ENCODE peak calls at places on chromosomes 6 and 20, in nine cellular contexts. B is psoas muscle; O is HFF-Myc; Y is HCT116; P is ovary; C is CD8-positive, alpha-beta T cell; H is mammary epithelial cell; T is adrenal gland; D is Calu3. X is an unnamed sample.

GRCh38 chr6:153084393-153084792 is 46.7 kb downstream of the RGS17 start:
- DNase-seq in B (no peak), O (no peak), Y (no peak), P (no peak), C (no peak), H (peak; percentile 16), T (no peak), D (no peak), X (no peak)

GRCh38 chr20:33250666-33251065 is 14.9 kb downstream of the BPIFA1 start:
- DNase-seq in B (no peak), O (no peak), Y (no peak), P (no peak), C (no peak), H (no peak), T (no peak), D (no peak), X (no peak)

GRCh38 chr20:31568041-31568731 is 36.9 kb upstream of the ID1 start:
- DNase-seq in B (no peak), O (no peak), Y (no peak), P (no peak), C (no peak), H (no peak), T (no peak), D (no peak), X (no peak)

GRCh38 chr6:69771158-69771906 is 25.5 kb downstream of the LMBRD1 start:
- DNase-seq in B (no peak), O (no peak), Y (no peak), P (no peak), C (no peak), H (no peak), T (no peak), D (no peak), X (no peak)

GRCh38 chr20:17611540-17612286 is 41.8 kb downstream of the DSTN start:
- DNase-seq in B (no peak), O (no peak), Y (peak; percentile 6), P (peak; percentile 32), C (no peak), H (peak; percentile 70), T (no peak), D (peak; percentile 28), X (no peak)

GRCh38 chr6:113171882-113172281 is 685.3 kb upstream of the MARCKS start:
- DNase-seq in B (no peak), O (no peak), Y (no peak), P (no peak), C (no peak), H (no peak), T (no peak), D (no peak), X (no peak)

GRCh38 chr6:125219451-125219942 is 65.9 kb downstream of the TPD52L1 start:
- DNase-seq in B (no peak), O (no peak), Y (no peak), P (no peak), C (no peak), H (no peak), T (peak; percentile 40), D (no peak), X (no peak)

GRCh38 chr6:170143401-170144150 is 147.3 kb downstream of the DLL1 start:
- DNase-seq in B (no peak), O (no peak), Y (no peak), P (no peak), C (no peak), H (no peak), T (no peak), D (no peak), X (no peak)

GRCh38 chr6:43763133-43763797 is 6.7 kb upstream of the VEGFA start:
- DNase-seq in B (no peak), O (no peak), Y (no peak), P (no peak), C (no peak), H (no peak), T (no peak), D (no peak), X (no peak)
- TF ChIP-seq CTCF in B (no peak), O (no peak), Y (no peak), P (no peak), C (no peak), H (no peak), T (no peak), D (peak; percentile 22), X (no peak)

DNA sequence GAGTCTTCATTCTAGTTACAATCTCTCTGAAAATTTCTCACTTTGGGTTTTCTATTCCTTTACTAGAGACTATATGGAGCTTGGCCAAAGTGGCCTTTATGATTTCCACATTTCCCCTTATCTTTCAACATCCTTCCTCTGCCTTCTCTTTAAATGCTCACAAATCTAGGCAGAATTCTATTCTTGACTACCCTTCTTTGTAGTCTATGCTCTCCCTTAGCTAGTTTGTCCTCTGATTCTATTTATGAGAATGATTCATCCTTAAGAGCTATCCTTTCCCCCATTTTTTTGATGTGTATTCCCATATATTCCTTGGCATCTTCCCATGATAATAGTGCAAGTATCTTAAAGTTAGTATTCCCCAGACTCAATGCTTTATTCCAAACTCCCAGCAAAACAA is 53.2 kb downstream of the IL20RA start:
- DNase-seq in B (no peak), O (no peak), Y (no peak), P (no peak), C (no peak), H (no peak), T (no peak), D (no peak), X (no peak)
- TF ChIP-seq CTCF in B (no peak), O (no peak), Y (no peak), P (no peak), C (no peak), H (no peak), T (no peak), D (no peak), X (no peak)

DNA sequence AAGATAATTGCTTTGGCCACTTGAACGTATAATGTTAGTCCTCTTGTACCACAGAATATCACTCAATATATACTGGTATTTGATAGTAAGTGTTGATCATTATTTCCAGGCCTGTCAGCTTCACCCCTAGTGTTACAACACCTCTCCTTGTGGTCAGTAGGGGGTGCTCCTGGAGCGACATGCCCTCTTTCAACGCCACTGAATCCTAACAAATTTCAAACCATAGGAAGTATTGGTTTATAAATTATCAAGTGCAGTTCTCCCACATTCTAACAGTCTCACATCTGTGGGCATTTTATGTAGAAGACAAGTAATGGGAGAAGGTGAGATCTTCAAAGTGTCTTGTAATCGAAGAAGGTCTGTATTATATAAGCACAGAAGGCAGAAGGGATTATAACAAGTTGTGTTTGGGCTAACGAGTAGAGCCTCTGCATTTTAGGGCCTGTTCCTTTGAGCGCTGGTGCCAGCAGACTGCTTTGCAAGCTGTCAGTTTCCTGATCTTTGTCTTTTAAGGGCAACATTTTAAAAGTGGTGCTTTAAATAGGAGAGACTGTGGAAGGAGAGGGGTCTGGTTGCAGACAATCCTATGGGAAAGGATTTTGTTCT is 57.1 kb upstream of the CEP162 start:
- DNase-seq in B (no peak), O (no peak), Y (peak; percentile 10), P (no peak), C (no peak), H (peak; percentile 3), T (no peak), D (peak; percentile 24), X (no peak)
- TF ChIP-seq CTCF in B (peak; percentile 13), O (peak; percentile 35), Y (peak; percentile 73), P (no peak), C (no peak), H (no peak), T (no peak), D (peak; percentile 49), X (peak; percentile 20)

DNA sequence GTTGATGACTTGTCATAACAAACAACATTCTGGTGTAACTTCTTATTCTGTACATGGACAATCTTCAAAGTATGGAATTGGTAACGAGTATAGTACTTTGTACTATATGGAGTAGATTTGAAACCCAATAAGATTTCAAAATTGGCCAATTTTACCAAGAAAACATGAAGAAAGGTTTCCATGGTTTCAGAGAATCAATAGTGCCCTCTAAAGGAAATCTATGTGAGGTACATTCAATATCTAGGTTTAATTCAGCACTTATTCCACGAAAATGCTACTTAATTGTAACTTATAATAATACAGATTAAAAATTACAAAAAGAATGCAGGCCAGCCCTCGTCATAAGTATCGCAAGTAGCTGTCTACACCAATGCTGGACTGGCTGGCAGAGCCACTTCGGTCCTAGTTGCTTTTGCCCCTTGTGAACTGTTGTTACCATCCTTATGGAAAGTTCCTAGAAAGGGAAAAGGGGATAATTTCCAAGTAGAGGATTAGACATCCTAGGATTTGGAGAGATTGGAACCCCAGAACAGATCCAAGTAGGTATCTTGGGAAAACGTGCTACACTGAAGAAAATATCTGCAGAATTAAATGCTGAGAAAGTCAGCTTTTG is 70.9 kb downstream of the LCA5 start:
- DNase-seq in B (no peak), O (no peak), Y (peak; percentile 10), P (no peak), C (no peak), H (peak; percentile 19), T (no peak), D (no peak), X (no peak)
- TF ChIP-seq CTCF in B (peak; percentile 34), O (peak; percentile 7), Y (peak; percentile 37), P (no peak), C (no peak), H (peak; percentile 64), T (peak; percentile 18), D (peak; percentile 31), X (peak; percentile 55)

GRCh38 chr6:168359794-168360193 is 40.2 kb upstream of the DACT2 start:
- DNase-seq in B (no peak), O (no peak), Y (no peak), P (no peak), C (no peak), H (no peak), T (no peak), D (no peak), X (no peak)

GRCh38 chr6:168361766-168362165 is 42.2 kb upstream of the DACT2 start:
- DNase-seq in B (no peak), O (no peak), Y (no peak), P (no peak), C (no peak), H (no peak), T (no peak), D (no peak), X (no peak)

GRCh38 chr6:168353041-168353440 is 33.5 kb upstream of the DACT2 start:
- DNase-seq in B (no peak), O (no peak), Y (no peak), P (no peak), C (no peak), H (no peak), T (no peak), D (no peak), X (no peak)

GRCh38 chr6:168354338-168354737 is 34.8 kb upstream of the DACT2 start:
- DNase-seq in B (no peak), O (no peak), Y (no peak), P (no peak), C (no peak), H (no peak), T (no peak), D (no peak), X (no peak)

DNA sequence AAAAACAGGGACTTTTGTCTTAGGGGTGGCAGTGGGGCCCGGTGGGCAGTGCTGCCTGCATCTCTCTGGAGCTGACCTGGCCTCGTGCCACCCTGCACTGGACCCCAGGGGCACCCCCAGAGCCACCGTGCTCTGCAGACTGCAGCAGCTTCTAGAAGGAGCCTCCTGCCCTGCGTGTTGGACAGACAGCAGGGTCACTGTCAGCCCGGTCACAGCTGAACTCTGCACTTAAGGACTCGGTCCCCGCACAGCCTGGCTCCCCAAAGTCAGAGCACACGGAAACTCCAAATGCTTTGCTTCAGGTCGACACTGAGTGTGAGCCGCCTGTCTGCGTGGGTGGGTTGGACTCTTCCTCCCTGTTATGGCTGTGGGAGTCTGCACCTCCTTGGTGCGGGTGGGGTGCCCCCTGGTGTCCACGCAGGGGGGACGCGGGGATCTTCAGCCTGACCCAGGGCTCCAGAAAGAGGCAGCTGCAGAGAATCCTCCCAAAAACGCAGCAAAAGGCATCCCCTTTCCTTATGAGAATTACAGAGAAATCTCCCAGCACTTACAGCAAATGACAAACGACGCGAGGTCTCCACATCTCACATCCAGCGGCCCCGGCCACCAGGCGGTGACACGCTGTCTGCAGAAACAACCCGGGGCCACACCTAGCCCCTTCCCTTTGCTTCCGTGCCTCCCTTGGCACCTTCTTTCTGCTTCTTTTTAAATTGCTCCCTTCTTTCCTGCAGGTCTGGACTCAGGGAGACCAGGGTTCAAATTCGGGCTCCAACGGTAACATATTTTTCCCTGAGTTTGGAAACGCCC is 36.3 kb upstream of the DACT2 start:
- DNase-seq in B (peak; percentile 61), O (no peak), Y (peak; percentile 10), P (peak; percentile 50), C (no peak), H (no peak), T (no peak), D (peak; percentile 77), X (no peak)
- TF ChIP-seq CTCF in B (peak; percentile 37), O (peak; percentile 1), Y (peak; percentile 71), P (no peak), C (no peak), H (no peak), T (no peak), D (peak; percentile 89), X (no peak)

X was measured in AG09319.